ENCODE peak calls at places on chromosomes 16 and 17, in eight cellular contexts. One of them, this sample, is unnamed.

GRCh38 chr17:71472809-71473789 is 647.7 kb upstream of the SOX9 start:
- DNase-seq in omental fat pad: no peak
- DNase-seq in sigmoid colon: no peak
- DNase-seq in DND-41: peak; percentile 35
- DNase-seq in A549: peak; percentile 68
- DNase-seq in endothelial cell: peak; percentile 31
- DNase-seq in HFF-Myc: peak; percentile 12
- DNase-seq in epithelial cell of esophagus: peak; percentile 77
- DNase-seq in this sample: peak; percentile 69

GRCh38 chr17:20127660-20128413 is 118.7 kb downstream of the SPECC1 start:
- DNase-seq in omental fat pad: no peak
- DNase-seq in sigmoid colon: no peak
- DNase-seq in DND-41: no peak
- DNase-seq in A549: peak; percentile 19
- DNase-seq in endothelial cell: no peak
- DNase-seq in HFF-Myc: peak; percentile 12
- DNase-seq in epithelial cell of esophagus: peak; percentile 71
- DNase-seq in this sample: no peak

GRCh38 chr17:76407509-76407908 is 23.1 kb downstream of the SPHK1 start:
- DNase-seq in omental fat pad: no peak
- DNase-seq in sigmoid colon: no peak
- DNase-seq in DND-41: no peak
- DNase-seq in A549: no peak
- DNase-seq in endothelial cell: no peak
- DNase-seq in HFF-Myc: no peak
- DNase-seq in epithelial cell of esophagus: no peak
- DNase-seq in this sample: no peak

GRCh38 chr16:7303014-7303676 is 29.5 kb upstream of the RBFOX1 start:
- DNase-seq in omental fat pad: no peak
- DNase-seq in sigmoid colon: no peak
- DNase-seq in DND-41: no peak
- DNase-seq in A549: no peak
- DNase-seq in endothelial cell: peak; percentile 9
- DNase-seq in HFF-Myc: no peak
- DNase-seq in epithelial cell of esophagus: no peak
- DNase-seq in this sample: no peak

GRCh38 chr17:65531508-65532431 is 29.7 kb downstream of the AXIN2 start:
- DNase-seq in omental fat pad: peak; percentile 40
- DNase-seq in sigmoid colon: peak; percentile 88
- DNase-seq in DND-41: peak; percentile 73
- DNase-seq in A549: no peak
- DNase-seq in endothelial cell: no peak
- DNase-seq in HFF-Myc: peak; percentile 45
- DNase-seq in epithelial cell of esophagus: no peak
- DNase-seq in this sample: no peak

GRCh38 chr17:7897090-7897489 is 8.5 kb downstream of the CHD3 start:
- DNase-seq in omental fat pad: no peak
- DNase-seq in sigmoid colon: no peak
- DNase-seq in DND-41: no peak
- DNase-seq in A549: no peak
- DNase-seq in endothelial cell: no peak
- DNase-seq in HFF-Myc: no peak
- DNase-seq in epithelial cell of esophagus: no peak
- DNase-seq in this sample: no peak

GRCh38 chr16:22001591-22001990 is 675 bp upstream of the PDZD9 start:
- DNase-seq in omental fat pad: no peak
- DNase-seq in sigmoid colon: no peak
- DNase-seq in DND-41: no peak
- DNase-seq in A549: no peak
- DNase-seq in endothelial cell: no peak
- DNase-seq in HFF-Myc: no peak
- DNase-seq in epithelial cell of esophagus: peak; percentile 89
- DNase-seq in this sample: no peak

GRCh38 chr16:64809876-64810629 is 311.8 kb downstream of the CDH11 start:
- DNase-seq in omental fat pad: no peak
- DNase-seq in sigmoid colon: no peak
- DNase-seq in DND-41: no peak
- DNase-seq in A549: no peak
- DNase-seq in endothelial cell: no peak
- DNase-seq in HFF-Myc: no peak
- DNase-seq in epithelial cell of esophagus: no peak
- DNase-seq in this sample: no peak

GRCh38 chr16:75070055-75070841 is 46.3 kb downstream of the LDHD start:
- DNase-seq in omental fat pad: no peak
- DNase-seq in sigmoid colon: peak; percentile 71
- DNase-seq in DND-41: no peak
- DNase-seq in A549: peak; percentile 35
- DNase-seq in endothelial cell: no peak
- DNase-seq in HFF-Myc: no peak
- DNase-seq in epithelial cell of esophagus: no peak
- DNase-seq in this sample: no peak

GRCh38 chr16:27759947-27760844 is 210.3 kb downstream of the KATNIP start:
- DNase-seq in omental fat pad: no peak
- DNase-seq in sigmoid colon: no peak
- DNase-seq in DND-41: no peak
- DNase-seq in A549: no peak
- DNase-seq in endothelial cell: no peak
- DNase-seq in HFF-Myc: no peak
- DNase-seq in epithelial cell of esophagus: no peak
- DNase-seq in this sample: no peak

GRCh38 chr16:75385507-75386152 is 47.7 kb downstream of the CFDP1 start:
- DNase-seq in omental fat pad: no peak
- DNase-seq in sigmoid colon: no peak
- DNase-seq in DND-41: no peak
- DNase-seq in A549: peak; percentile 78
- DNase-seq in endothelial cell: no peak
- DNase-seq in HFF-Myc: peak; percentile 69
- DNase-seq in epithelial cell of esophagus: peak; percentile 85
- DNase-seq in this sample: peak; percentile 81

GRCh38 chr16:58515871-58516767 is 802 bp downstream of the SETD6 start:
- DNase-seq in omental fat pad: no peak
- DNase-seq in sigmoid colon: peak; percentile 63
- DNase-seq in DND-41: no peak
- DNase-seq in A549: no peak
- DNase-seq in endothelial cell: no peak
- DNase-seq in HFF-Myc: no peak
- DNase-seq in epithelial cell of esophagus: peak; percentile 76
- DNase-seq in this sample: peak; percentile 67

GRCh38 chr17:41680426-41681040 is 8.2 kb upstream of the EIF1 start:
- DNase-seq in omental fat pad: no peak
- DNase-seq in sigmoid colon: no peak
- DNase-seq in DND-41: no peak
- DNase-seq in A549: no peak
- DNase-seq in endothelial cell: no peak
- DNase-seq in HFF-Myc: no peak
- DNase-seq in epithelial cell of esophagus: no peak
- DNase-seq in this sample: no peak

GRCh38 chr16:31093132-31093703 is 1.4 kb downstream of the VKORC1 start:
- DNase-seq in omental fat pad: no peak
- DNase-seq in sigmoid colon: no peak
- DNase-seq in DND-41: no peak
- DNase-seq in A549: peak; percentile 31
- DNase-seq in endothelial cell: no peak
- DNase-seq in HFF-Myc: no peak
- DNase-seq in epithelial cell of esophagus: peak; percentile 48
- DNase-seq in this sample: no peak

GRCh38 chr17:49358638-49359247 is 3.3 kb downstream of the ZNF652 start:
- DNase-seq in omental fat pad: no peak
- DNase-seq in sigmoid colon: no peak
- DNase-seq in DND-41: no peak
- DNase-seq in A549: no peak
- DNase-seq in endothelial cell: no peak
- DNase-seq in HFF-Myc: no peak
- DNase-seq in epithelial cell of esophagus: no peak
- DNase-seq in this sample: peak; percentile 88

GRCh38 chr17:50079334-50080095 is 15.6 kb upstream of the PDK2 start:
- DNase-seq in omental fat pad: no peak
- DNase-seq in sigmoid colon: no peak
- DNase-seq in DND-41: peak; percentile 21
- DNase-seq in A549: peak; percentile 87
- DNase-seq in endothelial cell: peak; percentile 50
- DNase-seq in HFF-Myc: no peak
- DNase-seq in epithelial cell of esophagus: peak; percentile 65
- DNase-seq in this sample: peak; percentile 68

GRCh38 chr17:34517406-34517805 is 62.0 kb upstream of the TMEM132E start:
- DNase-seq in omental fat pad: no peak
- DNase-seq in sigmoid colon: no peak
- DNase-seq in DND-41: no peak
- DNase-seq in A549: no peak
- DNase-seq in endothelial cell: no peak
- DNase-seq in HFF-Myc: no peak
- DNase-seq in epithelial cell of esophagus: no peak
- DNase-seq in this sample: no peak

GRCh38 chr17:34519286-34519685 is 60.1 kb upstream of the TMEM132E start:
- DNase-seq in omental fat pad: no peak
- DNase-seq in sigmoid colon: no peak
- DNase-seq in DND-41: peak; percentile 42
- DNase-seq in A549: peak; percentile 21
- DNase-seq in endothelial cell: peak; percentile 60
- DNase-seq in HFF-Myc: no peak
- DNase-seq in epithelial cell of esophagus: no peak
- DNase-seq in this sample: peak; percentile 40
- TF ChIP-seq CTCF in omental fat pad: no peak
- TF ChIP-seq CTCF in sigmoid colon: no peak
- TF ChIP-seq CTCF in DND-41: peak; percentile 73
- TF ChIP-seq CTCF in A549: peak; percentile 31
- TF ChIP-seq CTCF in endothelial cell: peak; percentile 70
- TF ChIP-seq CTCF in HFF-Myc: peak; percentile 61
- TF ChIP-seq CTCF in epithelial cell of esophagus: no peak
- TF ChIP-seq CTCF in this sample: peak; percentile 59

DNA sequence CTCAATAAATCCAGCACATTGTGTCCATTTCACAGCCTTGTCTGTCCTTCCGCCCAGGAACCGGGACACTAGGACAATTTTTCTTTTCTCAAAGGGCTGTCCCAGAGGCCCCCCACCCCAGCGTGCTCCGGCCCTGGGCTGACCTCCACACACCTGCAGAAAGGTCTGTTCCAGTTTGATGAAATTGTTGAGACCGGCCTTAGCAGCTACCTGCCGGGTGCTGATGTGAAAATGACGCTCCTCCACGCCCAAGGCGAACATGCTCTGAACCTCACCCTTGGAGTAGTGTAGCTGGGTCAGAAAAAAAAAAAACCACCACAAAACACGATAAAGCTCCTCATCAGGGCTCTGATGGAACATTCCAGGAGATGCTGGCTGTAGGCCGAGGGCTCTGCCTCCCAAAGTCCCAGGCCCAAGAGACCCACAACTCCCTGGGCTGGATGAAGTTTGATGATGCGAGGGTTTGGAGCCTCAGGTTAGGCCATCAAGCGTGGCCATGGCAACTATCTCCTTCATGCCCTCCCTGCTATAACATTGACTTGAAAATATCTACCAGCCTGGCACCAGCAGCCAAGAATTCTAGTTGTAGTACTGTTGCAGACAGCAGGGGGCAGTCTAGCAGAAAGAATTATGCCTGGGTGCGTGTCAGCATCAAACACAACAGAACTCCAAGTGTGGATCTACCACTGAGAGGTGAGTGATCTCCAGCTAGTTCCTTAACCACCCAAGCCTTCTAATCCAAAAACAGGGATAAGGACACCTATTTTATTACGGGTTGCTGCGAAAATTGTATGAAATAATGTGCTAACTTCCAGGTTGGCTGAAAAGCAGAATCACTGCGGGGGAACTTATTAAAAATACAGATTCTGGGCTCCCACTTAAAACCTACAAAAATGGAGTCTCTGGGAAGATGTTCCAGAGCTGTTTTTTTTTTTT is 62.1 kb downstream of the RMI2 start:
- DNase-seq in omental fat pad: peak; percentile 65
- DNase-seq in sigmoid colon: peak; percentile 82
- DNase-seq in DND-41: peak; percentile 76
- DNase-seq in A549: peak; percentile 86
- DNase-seq in endothelial cell: peak; percentile 76
- DNase-seq in HFF-Myc: peak; percentile 61
- DNase-seq in epithelial cell of esophagus: peak; percentile 79
- DNase-seq in this sample: peak; percentile 75
- TF ChIP-seq CTCF in omental fat pad: no peak
- TF ChIP-seq CTCF in sigmoid colon: peak; percentile 49
- TF ChIP-seq CTCF in DND-41: peak; percentile 90
- TF ChIP-seq CTCF in A549: peak; percentile 79
- TF ChIP-seq CTCF in endothelial cell: peak; percentile 86
- TF ChIP-seq CTCF in HFF-Myc: peak; percentile 72
- TF ChIP-seq CTCF in epithelial cell of esophagus: peak; percentile 67
- TF ChIP-seq CTCF in this sample: peak; percentile 71

DNA sequence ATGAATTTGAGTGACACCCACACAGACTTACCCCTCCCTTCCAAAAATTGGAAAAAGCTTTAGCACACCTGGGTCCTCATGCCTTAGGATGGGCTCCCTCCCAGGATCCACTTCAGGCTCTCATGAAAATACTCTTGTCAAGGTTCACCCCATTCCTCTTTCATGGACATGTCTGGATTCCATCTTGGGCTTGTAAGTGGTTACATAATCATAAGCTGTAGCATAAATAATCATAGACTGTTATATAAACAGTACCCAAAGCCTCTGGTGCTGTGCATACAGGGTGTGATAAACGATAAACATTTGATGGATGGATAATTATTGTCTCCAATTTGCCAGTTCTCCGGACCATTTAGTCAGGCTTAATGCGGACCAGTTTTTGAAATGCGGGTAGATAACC is 53.7 kb upstream of the TEKT3 start:
- DNase-seq in omental fat pad: no peak
- DNase-seq in sigmoid colon: no peak
- DNase-seq in DND-41: no peak
- DNase-seq in A549: no peak
- DNase-seq in endothelial cell: no peak
- DNase-seq in HFF-Myc: no peak
- DNase-seq in epithelial cell of esophagus: no peak
- DNase-seq in this sample: no peak
- TF ChIP-seq CTCF in omental fat pad: no peak
- TF ChIP-seq CTCF in sigmoid colon: no peak
- TF ChIP-seq CTCF in DND-41: no peak
- TF ChIP-seq CTCF in A549: no peak
- TF ChIP-seq CTCF in endothelial cell: no peak
- TF ChIP-seq CTCF in HFF-Myc: no peak
- TF ChIP-seq CTCF in epithelial cell of esophagus: no peak
- TF ChIP-seq CTCF in this sample: no peak

DNA sequence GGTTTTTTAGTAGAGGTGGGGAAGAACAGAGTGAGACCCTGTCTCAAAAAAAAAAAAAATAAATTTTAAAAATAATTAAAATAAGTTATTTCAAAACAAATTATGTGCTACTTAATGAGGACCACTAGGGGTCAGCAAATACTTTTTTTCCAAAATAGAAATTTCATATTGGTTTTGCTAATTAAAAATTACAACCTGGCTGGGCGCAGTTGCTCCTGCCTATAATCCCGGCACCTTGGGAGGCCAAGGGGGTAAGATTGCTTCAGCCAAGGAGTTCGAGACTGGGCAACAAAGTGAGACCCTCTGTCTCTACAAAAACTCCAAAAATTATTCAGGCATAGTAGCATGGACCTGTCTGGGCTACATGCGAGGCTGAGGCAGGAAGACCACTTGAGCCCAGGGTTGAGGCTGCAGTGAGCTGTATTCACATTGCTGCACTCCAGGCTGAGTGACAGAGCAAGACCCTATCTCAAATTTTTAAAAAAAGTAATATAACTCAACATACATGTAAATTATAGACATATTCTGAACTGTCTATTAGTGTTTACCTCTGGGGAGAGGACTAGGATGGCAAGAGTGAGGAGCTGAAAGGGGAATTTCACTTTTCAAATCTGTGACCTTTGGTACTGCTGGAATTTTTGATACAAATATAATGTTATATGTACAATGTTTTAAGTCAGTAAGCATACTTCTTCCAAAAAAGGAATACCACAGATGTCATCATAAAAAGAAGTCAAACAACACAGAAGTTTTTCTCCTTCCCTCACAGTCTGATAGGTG is 8.1 kb downstream of the MEIOB start:
- DNase-seq in omental fat pad: no peak
- DNase-seq in sigmoid colon: no peak
- DNase-seq in DND-41: no peak
- DNase-seq in A549: peak; percentile 44
- DNase-seq in endothelial cell: no peak
- DNase-seq in HFF-Myc: no peak
- DNase-seq in epithelial cell of esophagus: peak; percentile 51
- DNase-seq in this sample: peak; percentile 42
- TF ChIP-seq CTCF in omental fat pad: no peak
- TF ChIP-seq CTCF in sigmoid colon: peak; percentile 65
- TF ChIP-seq CTCF in DND-41: peak; percentile 54
- TF ChIP-seq CTCF in A549: peak; percentile 84
- TF ChIP-seq CTCF in endothelial cell: peak; percentile 96
- TF ChIP-seq CTCF in HFF-Myc: peak; percentile 32
- TF ChIP-seq CTCF in epithelial cell of esophagus: peak; percentile 46
- TF ChIP-seq CTCF in this sample: peak; percentile 45